ENCODE peak calls at places on chromosomes 11 and 22, in four cellular contexts. O is left ventricle myocardium inferior; D is activated T-cell treated with anti-CD3 and anti-CD28 coated beads, Interleukin-2, amount 50 U/mL, for 72 hours; K is iris pigment epithelial cell. I is an unnamed sample.

GRCh38 chr11:12157241-12157661 is 46.9 kb downstream of the MICAL2 start:
- DNase-seq in D (no peak), O (no peak), K (peak), I (peak)

GRCh38 chr11:65417221-65417701 is 5.3 kb upstream of the NEAT1 start:
- DNase-seq in O (peak), K (peak), D (peak), I (peak)

GRCh38 chr22:28955817-28956216 is 72.4 kb downstream of the ZNRF3 start:
- DNase-seq in K (peak), O (no peak), D (peak), I (peak)

GRCh38 chr11:196786-197731 is 4.2 kb downstream of the SCGB1C1 start:
- DNase-seq in K (no peak), D (no peak), O (no peak), I (peak)

GRCh38 chr11:115462004-115462541 is 42.1 kb downstream of the CADM1 start:
- DNase-seq in K (no peak), O (peak), D (no peak), I (no peak)

GRCh38 chr11:16603890-16604783 is 134.3 kb upstream of the C11orf58 start:
- DNase-seq in O (peak), D (no peak), K (no peak), I (no peak)

GRCh38 chr11:16572946-16573345 is 165.5 kb upstream of the C11orf58 start:
- DNase-seq in O (no peak), D (no peak), K (no peak), I (no peak)

GRCh38 chr11:107293677-107294344 is 163.8 kb downstream of the CWF19L2 start:
- DNase-seq in O (no peak), K (no peak), D (no peak), I (no peak)

GRCh38 chr22:27115816-27116256 is 458.4 kb downstream of the MIAT start:
- DNase-seq in D (no peak), K (peak), O (no peak), I (no peak)

GRCh38 chr11:5712507-5712906 is 22.9 kb downstream of the TRIM22 start:
- DNase-seq in D (no peak), O (no peak), K (peak), I (peak)

GRCh38 chr11:121467965-121468364 is 15.2 kb upstream of the SORL1-AS1 start:
- DNase-seq in O (no peak), D (peak), K (no peak), I (no peak)

GRCh38 chr22:24952837-24953293 is 349 bp downstream of the KIAA1671 start:
- DNase-seq in D (no peak), K (peak), O (peak), I (no peak)

GRCh38 chr11:59600636-59601035 is 14.9 kb downstream of the OSBP start:
- DNase-seq in K (no peak), D (no peak), O (no peak), I (no peak)

GRCh38 chr11:120914021-120914420 is 109.9 kb upstream of the TBCEL start:
- DNase-seq in D (no peak), O (no peak), K (no peak), I (no peak)

GRCh38 chr22:40213478-40213877 is 35.8 kb downstream of the TNRC6B start:
- DNase-seq in O (no peak), K (no peak), D (no peak), I (no peak)